ENCODE peak calls at places on chromosomes 1 and 21, in six cellular contexts. C, S, U, J, B and H are unnamed samples.

GRCh38 chr1:6348511-6349191 is 44.9 kb downstream of the ACOT7 start:
- DNase-seq in U (no peak), S (peak; percentile 75), J (no peak), B (no peak), C (no peak), H (no peak)

GRCh38 chr1:26114165-26114927 is 2.7 kb downstream of the PDIK1L start:
- DNase-seq in C (no peak), B (no peak), S (no peak), U (no peak), J (no peak), H (no peak)

GRCh38 chr1:27591622-27592021 is 12.3 kb downstream of the AHDC1 start:
- DNase-seq in C (no peak), S (no peak), U (no peak), J (no peak), B (no peak), H (no peak)

GRCh38 chr1:228015276-228016180 is 8.7 kb downstream of the WNT3A start:
- DNase-seq in J (no peak), C (no peak), S (no peak), B (no peak), U (no peak), H (no peak)

GRCh38 chr21:39373634-39374033 is 24.7 kb upstream of the HMGN1 start:
- DNase-seq in C (peak; percentile 62), U (peak; percentile 29), S (peak; percentile 36), B (no peak), J (no peak), H (no peak)

GRCh38 chr21:37914211-37914900 is 1.9 kb downstream of the KCNJ6 start:
- DNase-seq in B (no peak), U (peak; percentile 32), J (no peak), S (no peak), C (no peak), H (no peak)

GRCh38 chr21:42002421-42002958 is 7.7 kb downstream of the ZBTB21 start:
- DNase-seq in J (no peak), B (no peak), U (no peak), S (no peak), C (no peak), H (no peak)

GRCh38 chr1:109162626-109163025 is 48.7 kb downstream of the ELAPOR1 start:
- DNase-seq in J (no peak), B (no peak), U (no peak), C (no peak), S (no peak), H (no peak)

GRCh38 chr1:44707959-44708831 is 22.8 kb downstream of the RNU5D-1 start:
- DNase-seq in J (no peak), C (peak; percentile 54), B (peak; percentile 53), U (peak; percentile 61), S (peak; percentile 61), H (no peak)

GRCh38 chr1:178566187-178566586 is 53.3 kb downstream of the TEX35 start:
- DNase-seq in S (no peak), U (no peak), C (no peak), B (no peak), J (no peak), H (no peak)

GRCh38 chr1:110076789-110077500 is 6.5 kb upstream of the ALX3 start:
- DNase-seq in S (no peak), B (no peak), U (no peak), C (no peak), J (no peak), H (no peak)

GRCh38 chr1:192954705-192955265 is 104.4 kb downstream of the UCHL5 start:
- DNase-seq in B (no peak), U (no peak), C (no peak), J (no peak), S (no peak), H (no peak)

GRCh38 chr1:53541761-53542550 is 82.8 kb downstream of the DMRTB1 start:
- DNase-seq in B (peak; percentile 13), U (peak; percentile 60), C (no peak), S (no peak), J (no peak), H (no peak)

GRCh38 chr1:216542741-216543140 is 119.5 kb upstream of the USH2A start:
- DNase-seq in B (no peak), S (no peak), U (no peak), J (no peak), C (no peak), H (no peak)

GRCh38 chr1:186272486-186272885 is 102.6 kb downstream of the TPR start:
- DNase-seq in U (no peak), B (no peak), C (no peak), J (no peak), S (peak; percentile 5), H (no peak)

DNA sequence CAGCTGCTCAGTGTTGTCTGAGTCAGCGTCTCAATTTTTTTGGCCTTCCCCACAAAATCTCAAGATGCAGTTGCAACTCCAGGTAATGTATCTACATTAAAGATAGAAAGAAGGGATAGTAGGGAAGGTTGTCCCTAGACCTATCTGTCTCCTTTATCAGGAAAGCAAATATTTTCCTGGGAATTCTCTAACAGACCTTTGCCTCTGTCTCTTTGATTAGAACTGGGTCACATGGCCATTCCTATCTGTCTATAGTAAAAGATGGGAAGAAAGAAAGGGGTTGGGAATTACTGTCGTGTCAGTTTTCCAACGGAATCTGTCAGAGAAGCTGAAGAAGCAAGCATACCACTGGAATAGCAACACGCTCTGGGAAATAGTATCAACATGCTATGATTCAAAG is 48.7 kb downstream of the ZNF326 start:
- DNase-seq in B (no peak), C (no peak), U (no peak), J (no peak), S (no peak), H (no peak)
- H3K4me3 ChIP-seq in B (no peak overlapping the region), C (no peak overlapping the region), U (no peak overlapping the region), J (no peak overlapping the region), S (no peak overlapping the region), H (no peak overlapping the region)

DNA sequence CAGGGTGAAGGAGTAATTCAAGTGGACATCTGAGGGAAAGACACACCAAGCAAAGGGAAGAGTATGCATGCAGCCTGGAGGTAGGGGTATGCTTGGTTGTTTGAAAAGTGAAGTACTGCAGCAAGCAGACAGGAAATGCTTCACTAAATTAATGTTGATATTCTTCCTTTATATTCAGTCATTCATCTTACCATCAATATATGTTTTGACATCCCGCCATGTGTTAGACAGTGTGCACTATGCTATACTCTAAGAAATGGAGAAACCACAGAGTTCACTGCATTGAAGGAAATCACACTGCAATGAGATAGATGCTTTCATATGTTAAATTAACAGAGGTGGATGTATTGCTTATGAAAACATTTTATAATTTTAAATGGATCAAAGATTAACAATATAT is 82.9 kb downstream of the HSPA13 start:
- DNase-seq in U (no peak), J (no peak), S (no peak), B (no peak), C (no peak), H (no peak)
- TF ChIP-seq POLR2AphosphoS5 in U (no peak), J (no peak), S (no peak), B (no peak), C (no peak), H (no peak)

DNA sequence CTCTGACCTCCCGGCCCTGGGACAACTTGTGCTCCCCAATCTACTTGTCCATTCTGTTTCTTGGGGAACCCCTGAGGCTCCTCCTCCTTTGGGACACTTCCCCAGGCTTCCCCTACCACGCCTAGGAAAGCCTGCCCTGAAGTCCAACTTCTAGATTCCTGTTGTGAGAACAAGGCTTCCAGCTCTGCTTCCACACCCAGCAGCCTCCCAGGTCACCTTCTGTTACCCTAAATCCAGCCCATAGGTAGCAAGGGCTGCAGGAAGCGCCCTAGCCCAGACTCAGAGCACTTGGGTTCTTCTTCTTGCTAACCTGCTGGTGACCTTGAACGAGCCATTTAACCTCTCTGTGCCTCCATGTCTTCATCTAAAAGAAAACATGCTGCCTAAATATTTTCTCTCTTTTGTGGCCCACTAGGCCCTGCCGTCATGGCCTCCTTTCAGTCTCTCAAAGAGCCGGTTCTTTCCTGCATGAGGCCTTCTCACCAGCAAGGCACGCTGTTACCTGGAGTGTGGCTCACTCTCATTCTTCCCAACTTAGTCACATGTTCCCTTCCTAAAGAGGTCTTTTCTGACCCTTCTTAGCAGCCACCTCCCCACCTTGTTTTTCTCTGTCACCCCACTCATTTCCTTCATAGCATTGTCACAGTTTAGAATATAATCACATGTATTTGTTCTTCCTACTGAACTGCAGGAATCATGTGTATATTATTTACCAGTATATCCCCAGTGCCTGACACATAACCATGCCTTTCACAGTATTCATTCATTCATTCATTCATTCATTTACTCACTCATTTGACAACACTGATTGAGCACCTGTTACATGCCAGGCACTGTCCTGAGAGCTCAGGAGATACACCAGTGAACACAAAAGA is 1.4 kb downstream of the CAPN2 start:
- DNase-seq in U (peak; percentile 54), J (no peak), C (no peak), B (peak; percentile 66), S (peak; percentile 41), H (no peak)
- H3K4me1 ChIP-seq in U (peaks cover 57% of the 10 kb centered on the region), J (peaks cover 62% of the 10 kb centered on the region), C (peaks cover 55% of the 10 kb centered on the region), B (peaks cover 52% of the 10 kb centered on the region), S (peaks cover 62% of the 10 kb centered on the region), H (peaks cover 4% of the 10 kb centered on the region)

GRCh38 chr1:43359696-43360095 is 915 bp downstream of the CDC20 start:
- DNase-seq in J (no peak), C (no peak), B (no peak), S (no peak), U (no peak), H (no peak)
- H3K4me3 ChIP-seq in J (peak overlapping the region; percentile 95), C (peak overlapping the region; percentile 97), B (peak overlapping the region; percentile 76), S (peak overlapping the region; percentile 84), U (peak overlapping the region; percentile 83), H (no peak overlapping the region)

DNA sequence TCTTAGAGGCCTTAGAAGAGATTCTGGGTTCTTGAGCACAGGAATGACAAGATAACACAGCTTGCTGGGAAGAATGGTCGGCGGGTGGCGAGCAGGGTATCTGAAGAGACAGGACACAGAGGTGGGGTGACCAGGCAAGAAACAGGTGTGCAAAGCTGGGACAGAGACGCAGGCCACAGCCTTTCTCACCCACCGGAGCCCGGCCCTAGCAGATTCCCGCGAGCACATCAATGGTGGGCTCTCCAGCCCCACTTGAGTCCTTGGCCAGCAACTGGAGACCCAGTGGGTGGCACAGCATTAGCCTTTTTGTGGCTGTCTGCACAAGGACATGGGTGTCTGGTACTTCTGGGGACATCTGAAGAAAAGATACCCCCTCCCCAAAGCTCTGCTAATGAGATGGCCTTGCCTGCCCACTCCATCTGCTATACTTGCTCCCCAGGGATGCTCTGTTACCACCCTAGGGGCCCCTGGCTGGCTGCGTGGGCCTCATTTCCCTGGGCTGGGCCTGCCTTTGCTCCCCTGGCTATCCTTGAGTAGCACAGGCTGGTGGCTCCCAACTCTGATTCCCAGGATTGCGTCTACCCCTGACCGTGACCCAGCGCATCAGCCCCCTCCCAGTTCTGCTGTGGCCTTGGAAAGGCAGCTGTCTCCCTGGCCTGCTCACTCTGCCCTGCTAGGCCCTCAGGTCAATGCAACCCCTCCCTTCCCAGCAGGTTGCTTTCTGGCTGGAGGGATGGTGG is 127.2 kb upstream of the ADAR start:
- DNase-seq in C (no peak), S (no peak), B (no peak), J (no peak), U (no peak), H (no peak)
- TF ChIP-seq POLR2AphosphoS5 in C (no peak), S (no peak), B (no peak), J (no peak), U (no peak), H (no peak)

DNA sequence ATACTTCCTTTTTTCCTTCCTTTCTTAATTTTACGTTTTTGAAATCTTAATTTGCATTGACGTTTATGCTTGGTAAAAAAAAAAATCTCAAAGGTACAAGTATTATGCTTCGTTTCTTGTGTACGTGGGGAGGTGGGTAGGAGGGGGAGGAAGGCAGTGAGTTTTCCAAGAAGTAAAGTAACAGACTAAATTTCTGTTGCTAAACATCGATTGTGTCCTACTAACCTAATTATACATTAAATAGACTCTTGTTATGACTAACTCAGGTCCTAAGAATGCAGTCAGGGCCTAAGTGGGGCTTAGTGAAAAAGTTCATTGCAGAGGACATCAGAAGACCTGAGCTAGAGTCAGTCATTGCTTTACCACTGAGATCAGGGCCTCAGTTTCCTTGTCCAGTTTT is 17.5 kb downstream of the NEK7 start:
- DNase-seq in J (no peak), S (no peak), U (no peak), C (no peak), B (no peak), H (no peak)
- H3K4me1 ChIP-seq in J (no peaks in the 10 kb centered on the region), S (peaks cover 13% of the 10 kb centered on the region), U (peaks cover 18% of the 10 kb centered on the region), C (peaks cover 5% of the 10 kb centered on the region), B (no peaks in the 10 kb centered on the region), H (no peaks in the 10 kb centered on the region)